ENCODE peak calls at places on chromosomes 11 and 22, in four cellular contexts. One of them, this sample, is unnamed.

GRCh38 chr11:72422414-72422813 is 11.9 kb downstream of the CLPB start:
- DNase-seq in SK-N-SH: no peak
- DNase-seq in H1: no peak
- DNase-seq in K562: no peak
- DNase-seq in this sample: no peak

GRCh38 chr11:120125005-120125404 is 12.9 kb downstream of the TRIM29 start:
- DNase-seq in SK-N-SH: no peak
- DNase-seq in H1: no peak
- DNase-seq in K562: peak
- DNase-seq in this sample: no peak

GRCh38 chr22:35839811-35840739 is 122.4 kb downstream of the APOL5 start:
- DNase-seq in SK-N-SH: peak
- DNase-seq in H1: peak
- DNase-seq in K562: peak
- DNase-seq in this sample: peak

GRCh38 chr22:29215012-29215860 is 9.5 kb downstream of the EMID1 start:
- DNase-seq in SK-N-SH: peak
- DNase-seq in H1: no peak
- DNase-seq in K562: no peak
- DNase-seq in this sample: no peak

GRCh38 chr11:99739464-99740089 is 718.8 kb downstream of the CNTN5 start:
- DNase-seq in SK-N-SH: peak
- DNase-seq in H1: no peak
- DNase-seq in K562: peak
- DNase-seq in this sample: no peak

GRCh38 chr22:38789606-38790005 is 4.3 kb downstream of the DNAL4 start:
- DNase-seq in SK-N-SH: no peak
- DNase-seq in H1: no peak
- DNase-seq in K562: no peak
- DNase-seq in this sample: no peak

GRCh38 chr22:32206774-32207758 is 2.2 kb upstream of the RFPL2 start:
- DNase-seq in SK-N-SH: peak
- DNase-seq in H1: peak
- DNase-seq in K562: peak
- DNase-seq in this sample: peak

GRCh38 chr11:19576054-19576453 is 136.6 kb upstream of the NAV2 start:
- DNase-seq in SK-N-SH: no peak
- DNase-seq in H1: no peak
- DNase-seq in K562: no peak
- DNase-seq in this sample: no peak

GRCh38 chr22:43580351-43580750 is 168.5 kb downstream of the MPPED1 start:
- DNase-seq in SK-N-SH: no peak
- DNase-seq in H1: no peak
- DNase-seq in K562: no peak
- DNase-seq in this sample: no peak

GRCh38 chr11:112211556-112211955 is 14.7 kb upstream of the PTS start:
- DNase-seq in SK-N-SH: no peak
- DNase-seq in H1: no peak
- DNase-seq in K562: no peak
- DNase-seq in this sample: no peak

GRCh38 chr22:20464096-20464614 is 26.5 kb upstream of the SCARF2 start:
- DNase-seq in SK-N-SH: no peak
- DNase-seq in H1: no peak
- DNase-seq in K562: no peak
- DNase-seq in this sample: no peak

GRCh38 chr11:35781342-35782171 is 119.0 kb downstream of the TRIM44 start:
- DNase-seq in SK-N-SH: no peak
- DNase-seq in H1: no peak
- DNase-seq in K562: no peak
- DNase-seq in this sample: no peak

GRCh38 chr11:83951521-83951920 is 665.4 kb upstream of the CCDC90B start:
- DNase-seq in SK-N-SH: no peak
- DNase-seq in H1: no peak
- DNase-seq in K562: no peak
- DNase-seq in this sample: no peak

GRCh38 chr22:38724926-38725571 is 19.3 kb downstream of the GTPBP1 start:
- DNase-seq in SK-N-SH: peak
- DNase-seq in H1: no peak
- DNase-seq in K562: peak
- DNase-seq in this sample: no peak

GRCh38 chr11:117646419-117646818 is 150.6 kb downstream of the DSCAML1 start:
- DNase-seq in SK-N-SH: no peak
- DNase-seq in H1: no peak
- DNase-seq in K562: no peak
- DNase-seq in this sample: no peak

GRCh38 chr22:41524283-41524682 is 20.0 kb downstream of the POLR3H start:
- DNase-seq in SK-N-SH: no peak
- DNase-seq in H1: no peak
- DNase-seq in K562: no peak
- DNase-seq in this sample: no peak

GRCh38 chr11:17528181-17528691 is 16.0 kb downstream of the USH1C start:
- DNase-seq in SK-N-SH: peak
- DNase-seq in H1: peak
- DNase-seq in K562: peak
- DNase-seq in this sample: peak

GRCh38 chr11:1896895-1897294 is 5.2 kb upstream of the PRR33 start:
- DNase-seq in SK-N-SH: no peak
- DNase-seq in H1: no peak
- DNase-seq in K562: no peak
- DNase-seq in this sample: no peak

GRCh38 chr11:120132645-120133185 is 5.2 kb downstream of the TRIM29 start:
- DNase-seq in SK-N-SH: peak
- DNase-seq in H1: peak
- DNase-seq in K562: no peak
- DNase-seq in this sample: no peak

GRCh38 chr22:33898121-33898520 is 22.2 kb downstream of the LARGE1 start:
- DNase-seq in SK-N-SH: no peak
- DNase-seq in H1: no peak
- DNase-seq in K562: no peak
- DNase-seq in this sample: no peak

GRCh38 chr11:128802358-128802981 is 64.6 kb downstream of the KCNJ1 start:
- DNase-seq in SK-N-SH: peak
- DNase-seq in H1: peak
- DNase-seq in K562: peak
- DNase-seq in this sample: peak

GRCh38 chr11:45663486-45664375 is 1.7 kb downstream of the CHST1 start:
- DNase-seq in SK-N-SH: no peak
- DNase-seq in H1: no peak
- DNase-seq in K562: no peak
- DNase-seq in this sample: no peak

GRCh38 chr22:46090051-46090591 is 60.2 kb upstream of the PPARA start:
- DNase-seq in SK-N-SH: no peak
- DNase-seq in H1: no peak
- DNase-seq in K562: no peak
- DNase-seq in this sample: no peak

GRCh38 chr11:14454861-14455632 is 44.6 kb downstream of the COPB1 start:
- DNase-seq in SK-N-SH: peak
- DNase-seq in H1: peak
- DNase-seq in K562: peak
- DNase-seq in this sample: no peak
- TF ChIP-seq TEAD4 in SK-N-SH: no peak
- TF ChIP-seq TEAD4 in H1: no peak
- TF ChIP-seq TEAD4 in K562: no peak
- TF ChIP-seq TEAD4 in this sample: no peak

DNA sequence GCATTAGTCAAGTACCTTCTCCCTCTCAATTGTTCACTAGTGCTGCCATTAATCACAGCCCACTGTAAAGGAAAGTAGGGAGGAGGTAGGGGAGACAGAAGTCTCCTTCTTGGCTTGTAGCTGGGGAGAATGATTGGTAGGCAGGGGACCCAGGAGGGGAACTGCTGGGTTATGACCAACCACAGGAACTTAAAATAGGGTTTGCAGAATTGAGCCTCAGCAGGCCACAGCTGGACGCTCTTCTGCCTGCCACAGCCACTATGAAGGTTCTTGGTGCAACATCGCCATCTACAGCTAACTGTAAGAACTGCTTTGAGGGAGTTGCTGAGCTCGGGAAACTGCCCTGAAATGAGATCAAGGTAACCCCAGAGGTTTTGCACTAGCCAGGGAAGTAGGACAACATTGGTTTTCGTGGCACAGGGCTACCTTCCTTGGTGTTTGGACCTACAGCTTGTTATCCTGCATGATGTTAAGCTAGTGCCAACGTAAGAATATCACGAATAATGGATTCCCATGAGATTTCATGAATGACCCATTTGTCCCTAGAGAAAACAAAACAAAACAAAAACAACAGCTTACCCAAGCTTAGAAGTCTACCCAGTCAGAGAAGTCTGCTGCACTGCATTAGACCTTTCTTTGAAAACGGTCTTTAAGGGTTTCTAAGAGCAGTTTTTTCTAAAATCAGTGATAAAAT is 787.1 kb upstream of the API5 start:
- DNase-seq in SK-N-SH: peak
- DNase-seq in H1: peak
- DNase-seq in K562: peak
- DNase-seq in this sample: peak
- TF ChIP-seq TEAD4 in SK-N-SH: no peak
- TF ChIP-seq TEAD4 in H1: no peak
- TF ChIP-seq TEAD4 in K562: no peak
- TF ChIP-seq TEAD4 in this sample: no peak

GRCh38 chr11:86162257-86162656 is 82.3 kb upstream of the EED start:
- DNase-seq in SK-N-SH: no peak
- DNase-seq in H1: no peak
- DNase-seq in K562: peak
- DNase-seq in this sample: no peak

GRCh38 chr11:86171627-86172026 is 72.9 kb upstream of the EED start:
- DNase-seq in SK-N-SH: no peak
- DNase-seq in H1: no peak
- DNase-seq in K562: no peak
- DNase-seq in this sample: no peak

GRCh38 chr11:86172894-86173293 is 71.7 kb upstream of the EED start:
- DNase-seq in SK-N-SH: no peak
- DNase-seq in H1: no peak
- DNase-seq in K562: peak
- DNase-seq in this sample: no peak

GRCh38 chr11:86164106-86164505 is 80.4 kb upstream of the EED start:
- DNase-seq in SK-N-SH: no peak
- DNase-seq in H1: no peak
- DNase-seq in K562: no peak
- DNase-seq in this sample: no peak

GRCh38 chr11:86167499-86168161 is 76.9 kb upstream of the EED start:
- DNase-seq in SK-N-SH: no peak
- DNase-seq in H1: no peak
- DNase-seq in K562: no peak
- DNase-seq in this sample: no peak
- TF ChIP-seq TEAD4 in SK-N-SH: no peak
- TF ChIP-seq TEAD4 in H1: no peak
- TF ChIP-seq TEAD4 in K562: no peak
- TF ChIP-seq TEAD4 in this sample: no peak

GRCh38 chr11:8785457-8785856 is 102.9 kb downstream of the RPL27A start:
- DNase-seq in SK-N-SH: peak
- DNase-seq in H1: no peak
- DNase-seq in K562: no peak
- DNase-seq in this sample: no peak
- TF ChIP-seq TEAD4 in SK-N-SH: no peak
- TF ChIP-seq TEAD4 in H1: no peak
- TF ChIP-seq TEAD4 in K562: no peak
- TF ChIP-seq TEAD4 in this sample: no peak